ENCODE peak calls at places on chromosomes 12 and 14, in ten cellular contexts. One of them, this sample, is unnamed.

GRCh38 chr12:117643971-117644370 is 282.5 kb upstream of the NOS1 start:
- DNase-seq in AG04449: no peak
- DNase-seq in RWPE1: no peak
- DNase-seq in GM13977: no peak
- DNase-seq in fibroblast of villous mesenchyme: no peak
- DNase-seq in omental fat pad: no peak
- DNase-seq in fibroblast of pulmonary artery: no peak
- DNase-seq in psoas muscle: no peak
- DNase-seq in A673: no peak
- DNase-seq in fibroblast of mammary gland: no peak
- DNase-seq in this sample: no peak

GRCh38 chr14:58898655-58899316 is 261.0 kb downstream of the DACT1 start:
- DNase-seq in AG04449: peak
- DNase-seq in RWPE1: peak
- DNase-seq in GM13977: no peak
- DNase-seq in fibroblast of villous mesenchyme: peak
- DNase-seq in omental fat pad: no peak
- DNase-seq in fibroblast of pulmonary artery: peak
- DNase-seq in psoas muscle: no peak
- DNase-seq in A673: no peak
- DNase-seq in fibroblast of mammary gland: peak
- DNase-seq in this sample: peak

GRCh38 chr12:93015970-93016751 is 87.1 kb upstream of the EEA1 start:
- DNase-seq in AG04449: no peak
- DNase-seq in RWPE1: no peak
- DNase-seq in GM13977: no peak
- DNase-seq in fibroblast of villous mesenchyme: no peak
- DNase-seq in omental fat pad: no peak
- DNase-seq in fibroblast of pulmonary artery: no peak
- DNase-seq in psoas muscle: no peak
- DNase-seq in A673: no peak
- DNase-seq in fibroblast of mammary gland: no peak
- DNase-seq in this sample: peak

GRCh38 chr14:46580941-46581671 is 70.5 kb downstream of the RPL10L start:
- DNase-seq in AG04449: no peak
- DNase-seq in RWPE1: no peak
- DNase-seq in GM13977: peak
- DNase-seq in fibroblast of villous mesenchyme: peak
- DNase-seq in omental fat pad: no peak
- DNase-seq in fibroblast of pulmonary artery: peak
- DNase-seq in psoas muscle: no peak
- DNase-seq in A673: peak
- DNase-seq in fibroblast of mammary gland: peak
- DNase-seq in this sample: no peak

GRCh38 chr14:38950676-38951075 is 152.4 kb downstream of the SEC23A start:
- DNase-seq in AG04449: no peak
- DNase-seq in RWPE1: no peak
- DNase-seq in GM13977: no peak
- DNase-seq in fibroblast of villous mesenchyme: no peak
- DNase-seq in omental fat pad: no peak
- DNase-seq in fibroblast of pulmonary artery: no peak
- DNase-seq in psoas muscle: no peak
- DNase-seq in A673: peak
- DNase-seq in fibroblast of mammary gland: peak
- DNase-seq in this sample: no peak

GRCh38 chr12:76346798-76347420 is 1.3 kb downstream of the BBS10 start:
- DNase-seq in AG04449: no peak
- DNase-seq in RWPE1: peak
- DNase-seq in GM13977: no peak
- DNase-seq in fibroblast of villous mesenchyme: peak
- DNase-seq in omental fat pad: no peak
- DNase-seq in fibroblast of pulmonary artery: peak
- DNase-seq in psoas muscle: no peak
- DNase-seq in A673: peak
- DNase-seq in fibroblast of mammary gland: peak
- DNase-seq in this sample: peak

GRCh38 chr14:22839159-22839779 is 2.9 kb downstream of the MMP14 start:
- DNase-seq in AG04449: no peak
- DNase-seq in RWPE1: peak
- DNase-seq in GM13977: peak
- DNase-seq in fibroblast of villous mesenchyme: peak
- DNase-seq in omental fat pad: no peak
- DNase-seq in fibroblast of pulmonary artery: peak
- DNase-seq in psoas muscle: no peak
- DNase-seq in A673: no peak
- DNase-seq in fibroblast of mammary gland: peak
- DNase-seq in this sample: peak

GRCh38 chr14:105885561-105886320 is 359.4 kb downstream of the TMEM121 start:
- DNase-seq in AG04449: no peak
- DNase-seq in RWPE1: no peak
- DNase-seq in GM13977: no peak
- DNase-seq in fibroblast of villous mesenchyme: no peak
- DNase-seq in omental fat pad: no peak
- DNase-seq in fibroblast of pulmonary artery: no peak
- DNase-seq in psoas muscle: peak
- DNase-seq in A673: no peak
- DNase-seq in fibroblast of mammary gland: no peak
- DNase-seq in this sample: no peak

GRCh38 chr12:63802012-63802608 is 22.4 kb downstream of the RXYLT1 start:
- DNase-seq in AG04449: no peak
- DNase-seq in RWPE1: peak
- DNase-seq in GM13977: no peak
- DNase-seq in fibroblast of villous mesenchyme: peak
- DNase-seq in omental fat pad: no peak
- DNase-seq in fibroblast of pulmonary artery: peak
- DNase-seq in psoas muscle: no peak
- DNase-seq in A673: peak
- DNase-seq in fibroblast of mammary gland: peak
- DNase-seq in this sample: no peak

GRCh38 chr12:62625238-62625637 is 158.6 kb downstream of the MON2 start:
- DNase-seq in AG04449: no peak
- DNase-seq in RWPE1: no peak
- DNase-seq in GM13977: no peak
- DNase-seq in fibroblast of villous mesenchyme: peak
- DNase-seq in omental fat pad: no peak
- DNase-seq in fibroblast of pulmonary artery: peak
- DNase-seq in psoas muscle: no peak
- DNase-seq in A673: no peak
- DNase-seq in fibroblast of mammary gland: peak
- DNase-seq in this sample: no peak

GRCh38 chr12:103924761-103925641 is 5.2 kb upstream of the HSP90B1 start:
- DNase-seq in AG04449: peak
- DNase-seq in RWPE1: peak
- DNase-seq in GM13977: peak
- DNase-seq in fibroblast of villous mesenchyme: peak
- DNase-seq in omental fat pad: no peak
- DNase-seq in fibroblast of pulmonary artery: peak
- DNase-seq in psoas muscle: no peak
- DNase-seq in A673: peak
- DNase-seq in fibroblast of mammary gland: peak
- DNase-seq in this sample: peak

GRCh38 chr12:29228474-29229157 is 79.5 kb downstream of the FAR2 start:
- DNase-seq in AG04449: no peak
- DNase-seq in RWPE1: no peak
- DNase-seq in GM13977: no peak
- DNase-seq in fibroblast of villous mesenchyme: no peak
- DNase-seq in omental fat pad: no peak
- DNase-seq in fibroblast of pulmonary artery: no peak
- DNase-seq in psoas muscle: no peak
- DNase-seq in A673: no peak
- DNase-seq in fibroblast of mammary gland: no peak
- DNase-seq in this sample: no peak

GRCh38 chr12:100043657-100044056 is 58.9 kb upstream of the ANKS1B start:
- DNase-seq in AG04449: no peak
- DNase-seq in RWPE1: no peak
- DNase-seq in GM13977: no peak
- DNase-seq in fibroblast of villous mesenchyme: no peak
- DNase-seq in omental fat pad: no peak
- DNase-seq in fibroblast of pulmonary artery: no peak
- DNase-seq in psoas muscle: no peak
- DNase-seq in A673: no peak
- DNase-seq in fibroblast of mammary gland: no peak
- DNase-seq in this sample: no peak

GRCh38 chr12:34347367-34347766 is 325.1 kb downstream of the ALG10 start:
- DNase-seq in AG04449: no peak
- DNase-seq in RWPE1: peak
- DNase-seq in GM13977: no peak
- DNase-seq in fibroblast of villous mesenchyme: no peak
- DNase-seq in omental fat pad: no peak
- DNase-seq in fibroblast of pulmonary artery: no peak
- DNase-seq in psoas muscle: no peak
- DNase-seq in A673: no peak
- DNase-seq in fibroblast of mammary gland: no peak
- DNase-seq in this sample: no peak

GRCh38 chr12:96401061-96401871 is 1.0 kb upstream of the CDK17 start:
- DNase-seq in AG04449: peak
- DNase-seq in RWPE1: peak
- DNase-seq in GM13977: peak
- DNase-seq in fibroblast of villous mesenchyme: peak
- DNase-seq in omental fat pad: no peak
- DNase-seq in fibroblast of pulmonary artery: peak
- DNase-seq in psoas muscle: no peak
- DNase-seq in A673: peak
- DNase-seq in fibroblast of mammary gland: peak
- DNase-seq in this sample: peak

GRCh38 chr14:99244960-99245340 is 27.0 kb downstream of the BCL11B start:
- DNase-seq in AG04449: no peak
- DNase-seq in RWPE1: no peak
- DNase-seq in GM13977: no peak
- DNase-seq in fibroblast of villous mesenchyme: no peak
- DNase-seq in omental fat pad: no peak
- DNase-seq in fibroblast of pulmonary artery: no peak
- DNase-seq in psoas muscle: no peak
- DNase-seq in A673: no peak
- DNase-seq in fibroblast of mammary gland: no peak
- DNase-seq in this sample: no peak

DNA sequence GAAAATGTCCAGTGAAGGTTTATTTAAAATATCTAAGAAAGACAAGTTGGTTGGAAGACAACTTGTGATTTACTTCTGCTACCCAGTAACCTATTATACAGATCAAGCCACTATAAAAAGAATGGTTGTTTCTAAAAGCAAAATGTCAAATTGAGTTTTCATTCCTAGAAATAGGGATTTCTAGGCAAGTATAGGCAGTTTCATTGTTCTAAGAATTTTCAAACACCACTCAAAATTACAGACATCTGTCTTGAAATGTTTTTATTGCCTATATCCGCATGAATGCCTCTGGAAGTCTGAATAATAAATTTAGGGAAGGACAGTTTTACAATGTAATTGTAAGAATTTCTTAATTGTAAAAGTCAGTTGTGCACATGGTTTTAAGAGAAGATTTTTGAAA is 8.6 kb downstream of the YEATS4 start:
- DNase-seq in AG04449: no peak
- DNase-seq in RWPE1: no peak
- DNase-seq in GM13977: no peak
- DNase-seq in fibroblast of villous mesenchyme: no peak
- DNase-seq in omental fat pad: no peak
- DNase-seq in fibroblast of pulmonary artery: no peak
- DNase-seq in psoas muscle: no peak
- DNase-seq in A673: no peak
- DNase-seq in fibroblast of mammary gland: no peak
- DNase-seq in this sample: no peak
- TF ChIP-seq CTCF in AG04449: no peak
- TF ChIP-seq CTCF in RWPE1: no peak
- TF ChIP-seq CTCF in GM13977: no peak
- TF ChIP-seq CTCF in fibroblast of villous mesenchyme: no peak
- TF ChIP-seq CTCF in omental fat pad: no peak
- TF ChIP-seq CTCF in fibroblast of pulmonary artery: no peak
- TF ChIP-seq CTCF in psoas muscle: no peak
- TF ChIP-seq CTCF in A673: no peak
- TF ChIP-seq CTCF in fibroblast of mammary gland: no peak
- TF ChIP-seq CTCF in this sample: no peak

DNA sequence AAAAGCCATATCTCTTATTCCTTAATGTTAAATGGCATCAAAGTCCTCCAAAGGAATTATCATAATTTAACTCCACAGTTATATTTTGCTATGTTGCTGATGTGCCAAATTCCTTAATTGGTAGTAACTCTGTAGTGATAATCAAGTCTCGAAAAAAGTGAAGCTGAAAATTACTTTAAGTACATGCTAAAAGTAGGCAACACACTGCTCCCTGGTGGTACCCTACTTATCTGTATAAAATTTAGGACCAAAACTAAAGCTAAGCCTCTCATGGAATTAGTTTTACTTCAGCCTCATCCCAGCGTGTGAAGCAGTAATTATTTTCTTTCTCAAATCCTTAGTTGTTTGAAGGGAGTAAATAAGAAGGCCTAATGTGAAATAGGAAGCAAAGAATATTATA is 132.8 kb downstream of the TTLL5 start:
- DNase-seq in AG04449: no peak
- DNase-seq in RWPE1: no peak
- DNase-seq in GM13977: no peak
- DNase-seq in fibroblast of villous mesenchyme: peak
- DNase-seq in omental fat pad: no peak
- DNase-seq in fibroblast of pulmonary artery: peak
- DNase-seq in psoas muscle: no peak
- DNase-seq in A673: no peak
- DNase-seq in fibroblast of mammary gland: peak
- DNase-seq in this sample: no peak
- TF ChIP-seq CTCF in AG04449: no peak
- TF ChIP-seq CTCF in RWPE1: no peak
- TF ChIP-seq CTCF in GM13977: no peak
- TF ChIP-seq CTCF in fibroblast of villous mesenchyme: peak
- TF ChIP-seq CTCF in omental fat pad: no peak
- TF ChIP-seq CTCF in fibroblast of pulmonary artery: peak
- TF ChIP-seq CTCF in psoas muscle: no peak
- TF ChIP-seq CTCF in A673: peak
- TF ChIP-seq CTCF in fibroblast of mammary gland: peak
- TF ChIP-seq CTCF in this sample: peak

GRCh38 chr12:25557830-25558436 is 4.8 kb upstream of the LMNTD1 start:
- DNase-seq in AG04449: no peak
- DNase-seq in RWPE1: peak
- DNase-seq in GM13977: peak
- DNase-seq in fibroblast of villous mesenchyme: peak
- DNase-seq in omental fat pad: no peak
- DNase-seq in fibroblast of pulmonary artery: peak
- DNase-seq in psoas muscle: no peak
- DNase-seq in A673: peak
- DNase-seq in fibroblast of mammary gland: peak
- DNase-seq in this sample: peak
- TF ChIP-seq CTCF in AG04449: no peak
- TF ChIP-seq CTCF in RWPE1: peak
- TF ChIP-seq CTCF in GM13977: peak
- TF ChIP-seq CTCF in fibroblast of villous mesenchyme: peak
- TF ChIP-seq CTCF in omental fat pad: no peak
- TF ChIP-seq CTCF in fibroblast of pulmonary artery: peak
- TF ChIP-seq CTCF in psoas muscle: no peak
- TF ChIP-seq CTCF in A673: peak
- TF ChIP-seq CTCF in fibroblast of mammary gland: peak
- TF ChIP-seq CTCF in this sample: peak

DNA sequence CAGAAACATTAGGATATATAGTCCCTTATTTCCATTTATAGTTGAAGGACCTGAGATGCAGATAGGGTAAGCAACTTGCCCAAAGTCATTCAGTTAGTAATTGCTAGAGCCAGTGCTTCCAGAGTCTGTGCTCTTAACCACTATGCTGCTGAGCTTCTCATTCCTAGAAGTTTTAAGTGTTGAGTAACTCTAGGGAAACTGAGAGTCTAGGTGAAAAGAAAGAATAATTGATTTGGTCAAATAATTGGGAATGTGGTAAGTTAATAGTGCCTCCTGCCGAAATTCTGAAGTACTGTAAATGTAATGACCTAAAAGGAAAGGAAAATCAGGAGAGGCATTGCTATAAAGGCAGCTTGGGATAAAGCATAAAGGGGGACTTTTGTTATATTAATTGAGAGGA is 14.1 kb downstream of the PYROXD1 start:
- DNase-seq in AG04449: no peak
- DNase-seq in RWPE1: no peak
- DNase-seq in GM13977: no peak
- DNase-seq in fibroblast of villous mesenchyme: peak
- DNase-seq in omental fat pad: no peak
- DNase-seq in fibroblast of pulmonary artery: peak
- DNase-seq in psoas muscle: no peak
- DNase-seq in A673: no peak
- DNase-seq in fibroblast of mammary gland: peak
- DNase-seq in this sample: no peak
- TF ChIP-seq CTCF in AG04449: no peak
- TF ChIP-seq CTCF in RWPE1: no peak
- TF ChIP-seq CTCF in GM13977: no peak
- TF ChIP-seq CTCF in fibroblast of villous mesenchyme: peak
- TF ChIP-seq CTCF in omental fat pad: no peak
- TF ChIP-seq CTCF in fibroblast of pulmonary artery: peak
- TF ChIP-seq CTCF in psoas muscle: no peak
- TF ChIP-seq CTCF in A673: peak
- TF ChIP-seq CTCF in fibroblast of mammary gland: no peak
- TF ChIP-seq CTCF in this sample: no peak

This sample was measured in foreskin fibroblast.